ENCODE peak calls at places on chromosomes 12 and 14, in seven cellular contexts. Y, X, V, I, G, U and F are unnamed samples.

GRCh38 chr12:47190905-47191304 is 111.1 kb upstream of the AMIGO2 start:
- DNase-seq in Y (no peak), X (no peak), V (no peak), I (no peak), G (no peak), U (no peak), F (no peak)

GRCh38 chr14:103188691-103189480 is 65.6 kb downstream of the TNFAIP2 start:
- DNase-seq in Y (no peak), X (no peak), V (peak; percentile 67), I (no peak), G (peak; percentile 88), U (no peak), F (peak; percentile 17)

GRCh38 chr12:93016752-93017350 is 87.8 kb upstream of the EEA1 start:
- DNase-seq in Y (no peak), X (no peak), V (no peak), I (no peak), G (no peak), U (no peak), F (no peak)

GRCh38 chr14:40346275-40346674 is 914.0 kb upstream of the FBXO33 start:
- DNase-seq in Y (no peak), X (no peak), V (no peak), I (no peak), G (no peak), U (no peak), F (no peak)

GRCh38 chr12:67916266-67916970 is 72.8 kb upstream of the IFNG-AS1 start:
- DNase-seq in Y (peak; percentile 44), X (peak; percentile 24), V (no peak), I (no peak), G (no peak), U (no peak), F (no peak)

GRCh38 chr12:13243516-13244070 is 47.1 kb downstream of the EMP1 start:
- DNase-seq in Y (no peak), X (peak; percentile 74), V (no peak), I (no peak), G (no peak), U (no peak), F (no peak)

GRCh38 chr14:51079489-51079888 is 15.4 kb downstream of the TRIM9 start:
- DNase-seq in Y (no peak), X (no peak), V (no peak), I (no peak), G (no peak), U (no peak), F (no peak)

GRCh38 chr12:124498178-124498869 is 69.1 kb downstream of the NCOR2 start:
- DNase-seq in Y (no peak), X (peak; percentile 88), V (no peak), I (no peak), G (peak; percentile 28), U (no peak), F (peak; percentile 56)

GRCh38 chr12:123396954-123397353 is 13.0 kb downstream of the KMT5A start:
- DNase-seq in Y (no peak), X (no peak), V (no peak), I (no peak), G (no peak), U (no peak), F (no peak)

DNA sequence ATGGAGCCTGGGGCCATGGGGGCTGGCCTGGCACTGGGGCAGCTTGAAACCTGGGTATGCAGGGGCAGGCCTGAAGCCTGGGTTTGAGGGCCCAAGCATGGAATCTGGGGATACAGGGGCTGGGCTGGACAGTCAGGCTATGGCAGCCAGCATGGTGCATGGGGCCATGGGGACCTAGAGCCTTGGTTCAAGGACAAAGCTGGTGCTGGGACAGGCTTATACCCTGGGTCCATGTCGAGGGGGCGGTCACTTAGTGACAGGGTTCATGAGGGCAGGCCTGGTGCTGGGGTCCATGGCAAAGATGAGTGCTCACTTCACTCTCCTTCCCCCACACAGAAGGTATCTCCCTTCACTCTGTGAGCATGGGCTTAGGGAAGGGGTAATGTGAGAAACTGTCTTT is 116.2 kb downstream of the BBS10 start:
- DNase-seq in Y (no peak), X (no peak), V (no peak), I (no peak), G (no peak), U (no peak), F (no peak)
- H3K23ac ChIP-seq in Y (no peak overlapping the region), X (no peak overlapping the region), V (no peak overlapping the region), I (no peak overlapping the region), G (no peak overlapping the region), U (no peak overlapping the region), F (no peak overlapping the region)

GRCh38 chr12:53062977-53063707 is 13.3 kb downstream of the TNS2 start:
- DNase-seq in Y (no peak), X (no peak), V (no peak), I (no peak), G (peak; percentile 43), U (no peak), F (no peak)
- H3K4me1 ChIP-seq in Y (no peaks in the 10 kb centered on the region), X (peaks cover 30% of the 10 kb centered on the region), V (no peaks in the 10 kb centered on the region), I (peaks cover 2% of the 10 kb centered on the region), G (no peaks in the 10 kb centered on the region), U (peaks cover 7% of the 10 kb centered on the region), F (peaks cover 37% of the 10 kb centered on the region)

GRCh38 chr14:35121887-35122695 is at the start of the genes PPP2R3C and PRORP:
- DNase-seq in Y (peak; percentile 99), X (peak; percentile 94), V (peak; percentile 95), I (peak; percentile 87), G (peak; percentile 95), U (peak; percentile 95), F (peak; percentile 95)

GRCh38 chr14:35124127-35124526 is 1.8 kb downstream of the PRORP start:
- DNase-seq in Y (no peak), X (no peak), V (no peak), I (no peak), G (no peak), U (no peak), F (no peak)

GRCh38 chr14:35123388-35123703 is 994 bp downstream of the PRORP start:
- DNase-seq in Y (no peak), X (no peak), V (no peak), I (no peak), G (no peak), U (no peak), F (no peak)

GRCh38 chr14:35121026-35121886 is 534 bp downstream of the PPP2R3C start:
- DNase-seq in Y (no peak), X (no peak), V (no peak), I (no peak), G (peak; percentile 43), U (no peak), F (peak; percentile 3)

GRCh38 chr14:35122696-35123387 is 490 bp downstream of the PRORP start:
- DNase-seq in Y (peak; percentile 74), X (peak; percentile 59), V (no peak), I (no peak), G (peak; percentile 84), U (no peak), F (peak; percentile 27)
- H3K23ac ChIP-seq in Y (no peak overlapping the region), X (peak overlapping the region; percentile 99), V (no peak overlapping the region), I (peak overlapping the region; percentile 4), G (no peak overlapping the region), U (no peak overlapping the region), F (no peak overlapping the region)

GRCh38 chr14:101820283-101820798 is 58.8 kb downstream of the PPP2R5C start:
- DNase-seq in Y (no peak), X (no peak), V (no peak), I (no peak), G (no peak), U (no peak), F (no peak)
- H3K4me1 ChIP-seq in Y (no peaks in the 10 kb centered on the region), X (peaks cover 14% of the 10 kb centered on the region), V (no peaks in the 10 kb centered on the region), I (no peaks in the 10 kb centered on the region), G (peaks cover 4% of the 10 kb centered on the region), U (no peaks in the 10 kb centered on the region), F (no peaks in the 10 kb centered on the region)

DNA sequence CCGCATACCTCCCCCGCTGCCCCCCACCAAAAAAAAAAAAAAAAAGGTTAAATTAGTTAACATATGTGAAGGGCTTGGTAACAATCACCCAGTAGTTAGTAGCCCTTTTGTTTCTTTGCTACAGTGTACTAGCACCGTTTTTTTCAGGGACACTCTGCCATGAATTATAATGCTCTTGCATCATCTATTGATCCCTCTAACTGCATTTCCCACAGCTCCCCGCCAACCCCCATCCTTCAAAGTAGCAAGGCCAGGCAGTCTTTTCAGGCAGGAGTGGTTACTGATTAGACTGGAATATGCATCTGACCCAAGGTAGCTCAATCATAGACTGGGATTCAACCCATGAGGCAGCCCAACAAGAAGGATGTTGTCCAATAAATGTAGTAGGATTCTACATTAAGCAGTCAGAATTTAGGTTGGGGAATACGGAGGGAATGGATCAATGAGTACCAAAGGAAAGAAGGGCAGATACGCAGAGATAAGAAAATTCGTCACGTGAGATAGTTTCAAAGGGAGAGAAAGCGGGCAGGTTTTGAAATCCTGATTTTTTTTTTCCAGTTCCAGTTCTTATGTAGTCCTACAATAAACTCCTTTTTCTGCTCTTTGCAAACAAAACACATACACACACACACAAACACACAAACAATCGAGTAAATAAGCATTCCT is 39.8 kb upstream of the CRACR2A start:
- DNase-seq in Y (no peak), X (no peak), V (no peak), I (no peak), G (no peak), U (no peak), F (no peak)
- H3K23ac ChIP-seq in Y (no peak overlapping the region), X (no peak overlapping the region), V (no peak overlapping the region), I (no peak overlapping the region), G (no peak overlapping the region), U (peak overlapping the region; percentile 84), F (no peak overlapping the region)